ENCODE peak calls at places on chromosomes 5 and 9, in seven cellular contexts. F, V, C, X, B, S and T are unnamed samples.

GRCh38 chr5:116032094-116032517 is at the start of gene ARL14EPL:
- DNase-seq in F (peak; percentile 19), V (peak; percentile 95), C (peak; percentile 94), X (peak; percentile 70), B (peak; percentile 30), S (peak; percentile 29), T (no peak)

GRCh38 chr9:134619983-134620612 is 21.5 kb upstream of the COL5A1 start:
- DNase-seq in F (no peak), V (no peak), C (no peak), X (no peak), B (no peak), S (no peak), T (no peak)

GRCh38 chr5:154058055-154059038 is 19.6 kb downstream of the MFAP3 start:
- DNase-seq in F (no peak), V (peak; percentile 22), C (peak; percentile 62), X (peak; percentile 5), B (no peak), S (peak; percentile 67), T (peak; percentile 20)

GRCh38 chr5:145867806-145868205 is 5.0 kb downstream of the GRXCR2 start:
- DNase-seq in F (no peak), V (no peak), C (no peak), X (no peak), B (no peak), S (no peak), T (no peak)

GRCh38 chr9:129162901-129163670 is 15.0 kb downstream of the IER5L start:
- DNase-seq in F (no peak), V (no peak), C (no peak), X (no peak), B (no peak), S (no peak), T (no peak)

GRCh38 chr5:118802335-118802734 is 186.0 kb downstream of the DTWD2 start:
- DNase-seq in F (no peak), V (no peak), C (no peak), X (no peak), B (no peak), S (no peak), T (no peak)

GRCh38 chr5:26278078-26278477 is 760.3 kb downstream of the CDH9 start:
- DNase-seq in F (no peak), V (no peak), C (no peak), X (no peak), B (no peak), S (no peak), T (no peak)

GRCh38 chr5:122311888-122312669 is at the start of gene SNCAIP:
- DNase-seq in F (no peak), V (peak; percentile 21), C (peak; percentile 11), X (peak; percentile 48), B (no peak), S (peak; percentile 40), T (no peak)

GRCh38 chr9:8895498-8896224 is 1096.1 kb upstream of the DMAC1 start:
- DNase-seq in F (no peak), V (peak; percentile 23), C (peak; percentile 79), X (no peak), B (no peak), S (peak; percentile 77), T (peak; percentile 39)

GRCh38 chr9:114224247-114224610 is 68.9 kb downstream of the COL27A1 start:
- DNase-seq in F (no peak), V (peak; percentile 80), C (peak; percentile 49), X (peak; percentile 73), B (no peak), S (no peak), T (no peak)

GRCh38 chr5:149731617-149732400 is 1.7 kb downstream of the PPARGC1B start:
- DNase-seq in F (peak; percentile 9), V (peak; percentile 75), C (peak; percentile 52), X (peak; percentile 64), B (peak; percentile 83), S (peak; percentile 82), T (peak; percentile 77)

GRCh38 chr5:58787982-58788381 is 205.1 kb downstream of the RAB3C start:
- DNase-seq in F (no peak), V (no peak), C (no peak), X (no peak), B (no peak), S (peak; percentile 95), T (no peak)

GRCh38 chr5:81165493-81166119 is 67.5 kb upstream of the CKMT2 start:
- DNase-seq in F (no peak), V (peak; percentile 79), C (peak; percentile 68), X (peak; percentile 62), B (peak; percentile 49), S (peak; percentile 71), T (peak; percentile 38)

GRCh38 chr9:79256691-79257213 is 315.0 kb upstream of the TLE4 start:
- DNase-seq in F (no peak), V (peak; percentile 86), C (peak; percentile 23), X (peak; percentile 73), B (no peak), S (peak; percentile 55), T (no peak)

GRCh38 chr5:54215233-54215736 is 95.1 kb downstream of the ARL15 start:
- DNase-seq in F (no peak), V (no peak), C (no peak), X (no peak), B (no peak), S (peak; percentile 12), T (no peak)

GRCh38 chr5:145968970-145969713 is 32.8 kb downstream of the SH3RF2 start:
- DNase-seq in F (no peak), V (no peak), C (no peak), X (no peak), B (no peak), S (no peak), T (no peak)

GRCh38 chr5:149162401-149163084 is 21.2 kb downstream of the ABLIM3 start:
- DNase-seq in F (no peak), V (peak; percentile 90), C (no peak), X (no peak), B (no peak), S (no peak), T (no peak)